ENCODE peak calls at places on chromosome 7, in ten cellular contexts. D is Panc1, C is heart left ventricle, T is fibroblast of lung, N is AG04450, W is PC-9, Q is esophagus squamous epithelium, A is gastrocnemius medialis, H is WERI-Rb-1, Y is right atrium auricular region. E is an unnamed sample.

GRCh38 chr7:486216-486743 is 33.4 kb downstream of the PDGFA start:
- DNase-seq in Q (no peak), C (peak), Y (no peak), H (no peak), A (no peak), W (no peak), D (no peak), N (no peak), T (no peak), E (no peak)

GRCh38 chr7:151839511-151839921 is 37.4 kb downstream of the PRKAG2 start:
- DNase-seq in H (no peak), D (no peak), Q (no peak), W (no peak), Y (no peak), T (no peak), C (no peak), A (no peak), N (no peak), E (no peak)

GRCh38 chr7:83850037-83850619 is 201.2 kb upstream of the SEMA3E start:
- DNase-seq in A (no peak), N (no peak), Q (no peak), W (no peak), D (no peak), H (no peak), Y (no peak), T (peak), C (no peak), E (no peak)

GRCh38 chr7:40551685-40552576 is 417.1 kb downstream of the SUGCT start:
- DNase-seq in T (peak), Q (no peak), D (no peak), Y (no peak), N (no peak), H (peak), W (no peak), A (no peak), C (no peak), E (no peak)

GRCh38 chr7:81014266-81014665 is 95.4 kb upstream of the SEMA3C start:
- DNase-seq in W (no peak), C (no peak), Q (no peak), A (no peak), T (peak), D (peak), Y (no peak), N (no peak), H (no peak), E (no peak)

GRCh38 chr7:112341464-112341863 is 108.8 kb upstream of the IFRD1 start:
- DNase-seq in C (no peak), D (no peak), Y (no peak), A (no peak), N (no peak), Q (no peak), W (no peak), H (no peak), T (no peak), E (no peak)

GRCh38 chr7:144517762-144518161 is 114.3 kb upstream of the NOBOX start:
- DNase-seq in W (no peak), Y (no peak), A (no peak), N (no peak), H (no peak), T (no peak), Q (no peak), D (no peak), C (no peak), E (no peak)

GRCh38 chr7:32447218-32447617 is 43.0 kb downstream of the LSM5 start:
- DNase-seq in Y (no peak), N (no peak), Q (no peak), D (no peak), T (no peak), C (no peak), H (no peak), W (no peak), A (no peak), E (no peak)

GRCh38 chr7:1849351-1849951 is 179.4 kb downstream of the ELFN1 start:
- DNase-seq in D (no peak), H (peak), N (no peak), T (no peak), C (peak), A (no peak), Y (no peak), W (no peak), Q (no peak), E (no peak)

GRCh38 chr7:66050990-66051424 is 24.6 kb upstream of the ASL start:
- DNase-seq in W (peak), Q (no peak), A (no peak), Y (no peak), N (peak), H (no peak), T (peak), D (no peak), C (peak), E (no peak)

GRCh38 chr7:102837802-102838201 is 75.0 kb upstream of the LRRC17 start:
- DNase-seq in C (no peak), W (no peak), H (no peak), Q (no peak), T (no peak), N (no peak), D (no peak), A (no peak), Y (no peak), E (no peak)

GRCh38 chr7:99720370-99721128 is 14.4 kb downstream of the CYP3A7 start:
- DNase-seq in N (no peak), W (no peak), T (no peak), Q (no peak), C (no peak), H (no peak), Y (no peak), A (no peak), D (no peak), E (no peak)

GRCh38 chr7:46215987-46216567 is 295.0 kb upstream of the IGFBP3 start:
- DNase-seq in Y (no peak), H (no peak), W (no peak), Q (no peak), D (no peak), T (no peak), A (no peak), C (peak), N (no peak), E (no peak)

GRCh38 chr7:18402488-18403183 is 92.9 kb upstream of the HDAC9 start:
- DNase-seq in W (no peak), H (no peak), D (no peak), N (peak), A (no peak), T (peak), Y (no peak), C (no peak), Q (no peak), E (no peak)

GRCh38 chr7:2383543-2384274 is 19.7 kb upstream of the CHST12 start:
- DNase-seq in A (no peak), N (no peak), Q (no peak), D (no peak), T (no peak), C (no peak), W (no peak), Y (no peak), H (peak), E (no peak)

GRCh38 chr7:110839866-110840265 is 251.1 kb upstream of the LRRN3 start:
- DNase-seq in A (no peak), C (peak), Y (no peak), Q (no peak), D (no peak), H (peak), W (no peak), N (peak), T (peak), E (no peak)

GRCh38 chr7:111855842-111856227 is 293.5 kb upstream of the IMMP2L start:
- DNase-seq in N (no peak), Y (no peak), Q (no peak), H (peak), T (peak), C (no peak), D (no peak), A (no peak), W (no peak), E (no peak)

GRCh38 chr7:11374629-11375028 is 401.0 kb downstream of the PHF14 start:
- DNase-seq in Q (no peak), A (no peak), H (no peak), W (no peak), N (no peak), T (no peak), Y (no peak), C (no peak), D (no peak), E (no peak)

GRCh38 chr7:93015193-93016084 is 102.3 kb downstream of the SAMD9 start:
- DNase-seq in N (no peak), D (no peak), A (no peak), Q (no peak), Y (no peak), W (no peak), C (no peak), H (no peak), T (peak), E (no peak)

GRCh38 chr7:45689011-45689796 is 115.0 kb downstream of the ADCY1 start:
- DNase-seq in N (peak), A (no peak), T (peak), Y (peak), C (no peak), H (no peak), W (no peak), Q (no peak), D (no peak), E (no peak)

GRCh38 chr7:130887182-130888016 is 153.4 kb upstream of the KLF14 start:
- DNase-seq in T (peak), D (peak), N (no peak), C (no peak), Y (no peak), Q (no peak), A (peak), W (peak), H (no peak), E (no peak)
- H3K4me3 ChIP-seq in T (no peak), D (no peak), N (peak), C (no peak), Y (no peak), Q (no peak), A (no peak), W (peak), H (no peak), E (no peak)

GRCh38 chr7:115476666-115477065 is 553.9 kb downstream of the TFEC start:
- DNase-seq in W (no peak), T (no peak), C (no peak), N (no peak), Q (no peak), A (no peak), Y (no peak), H (no peak), D (no peak), E (no peak)

GRCh38 chr7:115475206-115475605 is 553.3 kb downstream of the MDFIC start:
- DNase-seq in D (no peak), T (no peak), Y (no peak), N (no peak), H (no peak), A (no peak), Q (no peak), C (no peak), W (no peak), E (no peak)

GRCh38 chr7:115475774-115476407 is 554.0 kb downstream of the MDFIC start:
- DNase-seq in H (peak), C (no peak), T (no peak), D (no peak), A (no peak), Y (no peak), W (no peak), Q (no peak), N (no peak), E (no peak)

GRCh38 chr7:115478426-115478825 is 552.1 kb downstream of the TFEC start:
- DNase-seq in H (no peak), A (no peak), Y (no peak), Q (no peak), D (no peak), C (no peak), N (no peak), W (no peak), T (no peak), E (no peak)

GRCh38 chr7:115477193-115477651 is 553.3 kb downstream of the TFEC start:
- DNase-seq in D (no peak), N (peak), T (peak), A (no peak), Y (no peak), Q (no peak), C (peak), H (no peak), W (no peak), E (no peak)
- TF ChIP-seq CTCF in D (no peak), N (no peak), T (no peak), A (no peak), Y (no peak), Q (no peak), C (no peak), H (no peak), W (no peak), E (no peak)

DNA sequence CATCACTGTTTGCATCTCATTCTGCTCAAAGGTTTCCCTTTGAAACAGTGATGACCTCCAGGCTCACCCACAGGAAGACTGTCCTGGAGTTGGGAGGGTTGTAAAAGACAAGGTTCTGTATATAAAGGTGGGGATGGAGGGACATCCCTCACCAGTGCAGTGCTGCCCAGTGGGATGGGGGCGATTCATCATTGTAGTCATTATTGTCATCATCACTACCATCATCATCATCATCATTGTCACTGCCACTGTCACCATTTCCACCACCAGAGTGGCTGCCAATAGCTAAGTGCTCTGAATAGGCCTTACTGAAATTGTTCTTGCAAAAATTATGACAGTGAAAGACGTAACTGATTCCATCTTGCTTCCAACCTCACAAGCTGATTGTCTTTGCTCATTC is 24.7 kb downstream of the MRPS24 start:
- DNase-seq in Y (no peak), W (no peak), H (no peak), Q (no peak), T (no peak), N (no peak), C (no peak), A (no peak), D (no peak), E (no peak)
- H3K27ac ChIP-seq in Y (no peak), W (no peak), H (no peak), Q (no peak), T (no peak), N (no peak), C (no peak), A (no peak), D (no peak), E (no peak)

DNA sequence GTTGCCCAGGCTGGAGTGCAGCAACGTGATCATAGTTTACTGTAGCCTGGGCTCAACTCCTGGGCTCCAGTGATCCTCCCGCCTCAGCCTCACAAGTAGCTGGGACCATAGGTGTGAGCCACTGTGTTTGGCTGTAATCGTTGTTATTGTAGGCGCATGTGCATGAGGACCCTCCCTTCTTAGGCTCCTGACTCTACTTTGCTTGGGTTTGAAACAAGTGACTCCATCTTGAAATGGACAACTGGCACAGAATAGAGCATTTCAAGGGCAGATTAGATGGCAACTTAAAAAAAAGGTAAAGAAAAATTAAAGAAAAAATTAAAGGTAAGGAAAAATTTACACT is 15.4 kb upstream of the GIMAP8 start:
- DNase-seq in Y (no peak), C (no peak), H (no peak), Q (no peak), T (no peak), A (no peak), N (no peak), W (no peak), D (no peak), E (no peak)
- H3K4me3 ChIP-seq in Y (no peak), C (no peak), H (no peak), Q (no peak), T (no peak), A (no peak), N (no peak), W (no peak), D (no peak), E (no peak)

DNA sequence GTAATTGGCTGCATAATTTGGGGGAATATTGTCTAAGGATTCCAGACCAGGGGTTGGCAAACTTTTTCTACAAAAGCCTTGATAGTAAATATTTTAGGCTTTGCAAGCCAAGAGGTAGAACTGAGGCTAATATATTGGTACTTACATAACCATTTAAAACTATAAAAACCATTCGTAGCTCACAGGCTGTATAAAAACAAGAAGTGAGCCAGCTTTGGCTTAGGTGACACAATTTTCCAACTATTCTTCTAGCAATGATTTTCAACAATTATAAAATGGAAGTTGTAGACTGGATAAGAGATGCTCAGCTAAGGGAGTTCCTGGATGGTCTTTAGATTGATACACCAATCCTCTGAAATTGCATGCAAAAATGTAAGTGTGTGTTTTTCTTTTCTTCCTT is 1.4 kb downstream of the GPR141 start:
- DNase-seq in T (no peak), A (no peak), C (no peak), Q (no peak), N (no peak), D (no peak), Y (no peak), W (no peak), H (no peak), E (no peak)
- TF ChIP-seq CTCF in T (no peak), A (no peak), C (no peak), Q (no peak), N (no peak), D (no peak), Y (no peak), W (no peak), H (no peak), E (no peak)

GRCh38 chr7:148436571-148436970 is 154.0 kb upstream of the C7orf33 start:
- DNase-seq in W (no peak), Y (no peak), C (no peak), N (no peak), D (no peak), Q (no peak), H (no peak), T (no peak), A (no peak), E (no peak)
- H3K27ac ChIP-seq in W (no peak), Y (no peak), C (no peak), N (no peak), D (no peak), Q (no peak), H (no peak), T (no peak), A (no peak), E (no peak)

GRCh38 chr7:26073041-26073440 is 79.0 kb upstream of the NFE2L3 start:
- DNase-seq in Q (no peak), N (no peak), H (peak), Y (no peak), W (no peak), D (no peak), C (no peak), A (no peak), T (no peak), E (no peak)

GRCh38 chr7:26081627-26082026 is 70.4 kb upstream of the NFE2L3 start:
- DNase-seq in N (no peak), C (no peak), H (no peak), Q (no peak), Y (no peak), W (peak), A (no peak), D (no peak), T (no peak), E (no peak)

GRCh38 chr7:26074919-26075318 is 77.1 kb upstream of the NFE2L3 start:
- DNase-seq in Q (no peak), N (no peak), T (no peak), D (no peak), W (no peak), C (no peak), A (no peak), Y (no peak), H (no peak), E (no peak)

GRCh38 chr7:26083113-26083512 is 68.9 kb upstream of the NFE2L3 start:
- DNase-seq in Q (no peak), C (no peak), N (no peak), W (peak), T (no peak), Y (no peak), D (no peak), A (no peak), H (peak), E (no peak)

DNA sequence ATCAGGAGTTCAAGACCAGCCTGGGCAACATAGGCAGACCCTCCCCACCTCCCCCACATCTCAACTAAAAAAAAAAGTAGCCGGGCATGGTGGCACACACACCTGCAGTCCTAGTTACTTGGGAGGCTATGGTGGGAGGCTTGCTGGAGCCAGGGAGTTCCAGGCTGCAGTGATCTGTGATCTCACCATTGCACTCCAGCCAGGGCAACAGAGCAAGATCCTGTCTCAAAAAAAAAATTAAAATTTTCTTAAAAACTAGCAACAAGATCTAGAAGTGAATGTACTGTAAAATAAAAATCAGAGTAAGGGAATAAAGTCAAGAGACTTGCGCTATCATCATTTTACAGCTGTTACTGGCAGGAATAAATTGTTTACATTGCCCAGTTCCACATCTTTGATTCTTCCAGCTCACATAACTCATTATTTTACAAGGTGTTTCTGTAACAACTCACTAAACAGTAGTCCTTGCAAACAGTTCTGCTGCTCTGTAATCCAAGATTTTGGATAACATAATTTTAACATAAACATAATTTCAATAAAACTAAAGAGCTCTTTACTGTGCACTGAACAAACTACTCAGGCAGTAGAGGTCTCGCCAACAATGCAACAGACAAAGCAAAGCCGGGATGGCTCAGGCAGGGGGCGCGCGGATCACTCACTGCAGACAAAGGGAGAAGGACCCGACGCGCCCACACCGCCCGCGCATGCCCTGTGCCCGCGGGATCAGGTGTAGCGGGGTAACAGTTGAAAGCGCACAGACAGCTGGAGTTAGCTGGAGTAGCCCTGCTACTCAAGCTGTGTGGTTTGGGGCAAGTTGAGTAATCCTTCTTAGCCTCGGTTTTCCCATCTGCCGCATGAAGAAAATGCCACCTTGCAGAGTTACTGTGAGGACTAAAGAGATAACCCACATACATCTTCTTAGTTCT is 73.3 kb upstream of the NFE2L3 start:
- DNase-seq in D (no peak), Q (peak), N (no peak), T (peak), H (peak), C (peak), A (peak), Y (no peak), W (peak), E (no peak)
- H3K4me3 ChIP-seq in D (no peak), Q (peak), N (no peak), T (no peak), H (no peak), C (no peak), A (no peak), Y (no peak), W (no peak), E (no peak)